ENCODE peak calls at places on chromosomes 16 and 17, in five cellular contexts. One of them, this sample, is unnamed.

GRCh38 chr16:23700509-23700908 is 12.5 kb downstream of the ERN2 start:
- DNase-seq in small intestine: peak; percentile 52
- DNase-seq in left ventricle myocardium inferior: no peak
- DNase-seq in ascending aorta: no peak
- DNase-seq in psoas muscle: no peak
- DNase-seq in this sample: no peak

GRCh38 chr17:38844261-38844757 is 9.2 kb downstream of the RPL23 start:
- DNase-seq in small intestine: peak; percentile 34
- DNase-seq in left ventricle myocardium inferior: no peak
- DNase-seq in ascending aorta: no peak
- DNase-seq in psoas muscle: peak; percentile 47
- DNase-seq in this sample: no peak

GRCh38 chr17:45905812-45906211 is 11.5 kb downstream of the MAPT start:
- DNase-seq in small intestine: no peak
- DNase-seq in left ventricle myocardium inferior: no peak
- DNase-seq in ascending aorta: no peak
- DNase-seq in psoas muscle: no peak
- DNase-seq in this sample: no peak

GRCh38 chr16:29806096-29806579 is at the start of gene MAZ:
- DNase-seq in small intestine: no peak
- DNase-seq in left ventricle myocardium inferior: no peak
- DNase-seq in ascending aorta: no peak
- DNase-seq in psoas muscle: peak; percentile 82
- DNase-seq in this sample: no peak

GRCh38 chr17:49552070-49552751 is 23.5 kb upstream of the NXPH3 start:
- DNase-seq in small intestine: peak; percentile 46
- DNase-seq in left ventricle myocardium inferior: no peak
- DNase-seq in ascending aorta: peak; percentile 59
- DNase-seq in psoas muscle: no peak
- DNase-seq in this sample: no peak

GRCh38 chr17:81123052-81124048 is 42.0 kb upstream of the PVALEF start:
- DNase-seq in small intestine: no peak
- DNase-seq in left ventricle myocardium inferior: no peak
- DNase-seq in ascending aorta: no peak
- DNase-seq in psoas muscle: no peak
- DNase-seq in this sample: no peak

GRCh38 chr16:56245197-56245596 is 53.9 kb downstream of the GNAO1 start:
- DNase-seq in small intestine: no peak
- DNase-seq in left ventricle myocardium inferior: no peak
- DNase-seq in ascending aorta: no peak
- DNase-seq in psoas muscle: no peak
- DNase-seq in this sample: no peak

GRCh38 chr16:12025472-12025871 is 48.9 kb downstream of the SNX29 start:
- DNase-seq in small intestine: no peak
- DNase-seq in left ventricle myocardium inferior: no peak
- DNase-seq in ascending aorta: no peak
- DNase-seq in psoas muscle: no peak
- DNase-seq in this sample: no peak

GRCh38 chr17:40290629-40291296 is 3.1 kb downstream of the CDC6 start:
- DNase-seq in small intestine: peak; percentile 75
- DNase-seq in left ventricle myocardium inferior: no peak
- DNase-seq in ascending aorta: no peak
- DNase-seq in psoas muscle: no peak
- DNase-seq in this sample: no peak

GRCh38 chr16:67445441-67445912 is 14.6 kb downstream of the HSD11B2 start:
- DNase-seq in small intestine: peak; percentile 11
- DNase-seq in left ventricle myocardium inferior: peak; percentile 74
- DNase-seq in ascending aorta: no peak
- DNase-seq in psoas muscle: no peak
- DNase-seq in this sample: peak; percentile 79

GRCh38 chr16:35788381-35788780 is 2329.0 kb downstream of the TP53TG3F start:
- DNase-seq in small intestine: no peak
- DNase-seq in left ventricle myocardium inferior: no peak
- DNase-seq in ascending aorta: no peak
- DNase-seq in psoas muscle: no peak
- DNase-seq in this sample: no peak

GRCh38 chr16:66295761-66296546 is 70.5 kb upstream of the CDH5 start:
- DNase-seq in small intestine: no peak
- DNase-seq in left ventricle myocardium inferior: no peak
- DNase-seq in ascending aorta: no peak
- DNase-seq in psoas muscle: no peak
- DNase-seq in this sample: no peak

GRCh38 chr17:63821809-63822208 is 5.4 kb upstream of the PSMC5 start:
- DNase-seq in small intestine: no peak
- DNase-seq in left ventricle myocardium inferior: no peak
- DNase-seq in ascending aorta: no peak
- DNase-seq in psoas muscle: no peak
- DNase-seq in this sample: no peak

GRCh38 chr16:57013268-57013667 is 23.9 kb downstream of the NLRC5 start:
- DNase-seq in small intestine: no peak
- DNase-seq in left ventricle myocardium inferior: no peak
- DNase-seq in ascending aorta: no peak
- DNase-seq in psoas muscle: no peak
- DNase-seq in this sample: no peak

GRCh38 chr17:66540131-66540781 is 237.8 kb downstream of the PRKCA start:
- DNase-seq in small intestine: no peak
- DNase-seq in left ventricle myocardium inferior: peak; percentile 35
- DNase-seq in ascending aorta: no peak
- DNase-seq in psoas muscle: peak; percentile 21
- DNase-seq in this sample: peak; percentile 60

GRCh38 chr17:78430892-78431691 is 52.6 kb downstream of the PGS1 start:
- DNase-seq in small intestine: no peak
- DNase-seq in left ventricle myocardium inferior: no peak
- DNase-seq in ascending aorta: no peak
- DNase-seq in psoas muscle: no peak
- DNase-seq in this sample: no peak

GRCh38 chr17:44589316-44590071 is 32.2 kb downstream of the FZD2 start:
- DNase-seq in small intestine: no peak
- DNase-seq in left ventricle myocardium inferior: no peak
- DNase-seq in ascending aorta: no peak
- DNase-seq in psoas muscle: no peak
- DNase-seq in this sample: no peak
- H3K4me1 ChIP-seq in small intestine: no peaks in the 10 kb centered on the region
- H3K4me1 ChIP-seq in left ventricle myocardium inferior: peaks cover 26% of the 10 kb centered on the region
- H3K4me1 ChIP-seq in ascending aorta: peaks cover 2% of the 10 kb centered on the region
- H3K4me1 ChIP-seq in psoas muscle: no peaks in the 10 kb centered on the region
- H3K4me1 ChIP-seq in this sample: peaks cover 5% of the 10 kb centered on the region

GRCh38 chr17:77055453-77055852 is 85.3 kb upstream of the SEC14L1 start:
- DNase-seq in small intestine: no peak
- DNase-seq in left ventricle myocardium inferior: no peak
- DNase-seq in ascending aorta: no peak
- DNase-seq in psoas muscle: no peak
- DNase-seq in this sample: no peak
- H3K4me1 ChIP-seq in small intestine: no peaks in the 10 kb centered on the region
- H3K4me1 ChIP-seq in left ventricle myocardium inferior: no peaks in the 10 kb centered on the region
- H3K4me1 ChIP-seq in ascending aorta: no peaks in the 10 kb centered on the region
- H3K4me1 ChIP-seq in psoas muscle: no peaks in the 10 kb centered on the region
- H3K4me1 ChIP-seq in this sample: no peaks in the 10 kb centered on the region

DNA sequence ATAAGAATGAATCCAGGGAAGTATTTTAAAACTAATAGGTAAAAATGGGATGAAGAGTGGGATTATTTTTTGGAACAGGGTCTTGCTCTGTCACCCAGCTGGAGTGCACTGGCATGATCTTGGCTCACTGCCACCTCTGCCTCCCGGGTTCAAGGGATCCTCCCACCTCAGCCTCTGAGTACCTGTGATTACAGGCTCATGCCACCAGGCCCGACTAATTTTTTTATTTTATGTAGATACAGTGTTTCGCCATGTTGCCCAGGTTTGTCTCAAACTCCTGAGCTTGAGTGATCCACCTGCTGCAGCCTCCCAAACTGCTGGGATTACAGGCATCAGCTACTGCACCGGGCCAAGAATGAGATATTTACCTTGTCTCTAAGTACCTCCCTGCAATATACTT is 22.1 kb downstream of the NSMCE1 start:
- DNase-seq in small intestine: no peak
- DNase-seq in left ventricle myocardium inferior: no peak
- DNase-seq in ascending aorta: no peak
- DNase-seq in psoas muscle: no peak
- DNase-seq in this sample: no peak
- H3K4me1 ChIP-seq in small intestine: peaks cover 9% of the 10 kb centered on the region
- H3K4me1 ChIP-seq in left ventricle myocardium inferior: peaks cover 53% of the 10 kb centered on the region
- H3K4me1 ChIP-seq in ascending aorta: peaks cover 18% of the 10 kb centered on the region
- H3K4me1 ChIP-seq in psoas muscle: peaks cover 37% of the 10 kb centered on the region
- H3K4me1 ChIP-seq in this sample: peaks cover 26% of the 10 kb centered on the region

GRCh38 chr17:17847726-17848125 is 10.9 kb upstream of the SREBF1 start:
- DNase-seq in small intestine: no peak
- DNase-seq in left ventricle myocardium inferior: no peak
- DNase-seq in ascending aorta: no peak
- DNase-seq in psoas muscle: no peak
- DNase-seq in this sample: no peak
- H3K4me1 ChIP-seq in small intestine: peaks cover 6% of the 10 kb centered on the region
- H3K4me1 ChIP-seq in left ventricle myocardium inferior: peaks cover 63% of the 10 kb centered on the region
- H3K4me1 ChIP-seq in ascending aorta: peaks cover 9% of the 10 kb centered on the region
- H3K4me1 ChIP-seq in psoas muscle: peaks cover 29% of the 10 kb centered on the region
- H3K4me1 ChIP-seq in this sample: peaks cover 22% of the 10 kb centered on the region

GRCh38 chr16:89106533-89107208 is 13.0 kb downstream of the ACSF3 start:
- DNase-seq in small intestine: no peak
- DNase-seq in left ventricle myocardium inferior: no peak
- DNase-seq in ascending aorta: peak; percentile 57
- DNase-seq in psoas muscle: no peak
- DNase-seq in this sample: no peak

GRCh38 chr16:89107209-89107582 is 13.5 kb downstream of the ACSF3 start:
- DNase-seq in small intestine: no peak
- DNase-seq in left ventricle myocardium inferior: no peak
- DNase-seq in ascending aorta: no peak
- DNase-seq in psoas muscle: no peak
- DNase-seq in this sample: no peak

GRCh38 chr16:89110641-89111040 is 17.0 kb downstream of the ACSF3 start:
- DNase-seq in small intestine: no peak
- DNase-seq in left ventricle myocardium inferior: no peak
- DNase-seq in ascending aorta: no peak
- DNase-seq in psoas muscle: peak; percentile 7
- DNase-seq in this sample: no peak

GRCh38 chr16:89105599-89106151 is 12.0 kb downstream of the ACSF3 start:
- DNase-seq in small intestine: no peak
- DNase-seq in left ventricle myocardium inferior: no peak
- DNase-seq in ascending aorta: no peak
- DNase-seq in psoas muscle: no peak
- DNase-seq in this sample: no peak

DNA sequence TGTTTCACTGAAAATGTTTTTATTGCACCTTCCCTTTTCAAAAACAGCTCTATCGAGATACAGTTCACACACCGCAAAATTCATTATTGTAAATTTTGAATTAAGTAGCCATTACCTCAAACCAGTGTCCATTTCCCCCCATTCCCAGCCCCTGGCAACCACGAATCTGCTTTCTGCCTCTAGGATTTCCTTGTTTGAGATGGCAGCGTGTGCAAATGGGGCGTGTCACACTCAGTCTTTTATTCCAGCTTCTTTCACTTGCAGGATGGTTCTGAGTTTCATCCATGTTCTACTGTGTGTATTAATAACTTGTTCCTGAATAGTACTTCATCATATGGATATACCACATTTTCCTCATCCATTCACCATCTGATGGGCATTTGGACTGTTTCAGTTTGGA is 14.8 kb downstream of the ACSF3 start:
- DNase-seq in small intestine: no peak
- DNase-seq in left ventricle myocardium inferior: no peak
- DNase-seq in ascending aorta: no peak
- DNase-seq in psoas muscle: no peak
- DNase-seq in this sample: no peak
- H3K4me1 ChIP-seq in small intestine: no peaks in the 10 kb centered on the region
- H3K4me1 ChIP-seq in left ventricle myocardium inferior: no peaks in the 10 kb centered on the region
- H3K4me1 ChIP-seq in ascending aorta: no peaks in the 10 kb centered on the region
- H3K4me1 ChIP-seq in psoas muscle: no peaks in the 10 kb centered on the region
- H3K4me1 ChIP-seq in this sample: no peaks in the 10 kb centered on the region

GRCh38 chr17:21211825-21212479 is 2.0 kb downstream of the TMEM11 start:
- DNase-seq in small intestine: peak; percentile 69
- DNase-seq in left ventricle myocardium inferior: no peak
- DNase-seq in ascending aorta: no peak
- DNase-seq in psoas muscle: no peak
- DNase-seq in this sample: no peak
- H3K4me1 ChIP-seq in small intestine: peaks cover 3% of the 10 kb centered on the region
- H3K4me1 ChIP-seq in left ventricle myocardium inferior: peaks cover 86% of the 10 kb centered on the region
- H3K4me1 ChIP-seq in ascending aorta: peaks cover 8% of the 10 kb centered on the region
- H3K4me1 ChIP-seq in psoas muscle: peaks cover 78% of the 10 kb centered on the region
- H3K4me1 ChIP-seq in this sample: peaks cover 14% of the 10 kb centered on the region

GRCh38 chr17:75321506-75321905 is 32.3 kb upstream of the SLC25A19 start:
- DNase-seq in small intestine: no peak
- DNase-seq in left ventricle myocardium inferior: no peak
- DNase-seq in ascending aorta: no peak
- DNase-seq in psoas muscle: no peak
- DNase-seq in this sample: no peak
- H3K4me1 ChIP-seq in small intestine: no peaks in the 10 kb centered on the region
- H3K4me1 ChIP-seq in left ventricle myocardium inferior: peaks cover 26% of the 10 kb centered on the region
- H3K4me1 ChIP-seq in ascending aorta: no peaks in the 10 kb centered on the region
- H3K4me1 ChIP-seq in psoas muscle: peaks cover 10% of the 10 kb centered on the region
- H3K4me1 ChIP-seq in this sample: no peaks in the 10 kb centered on the region

DNA sequence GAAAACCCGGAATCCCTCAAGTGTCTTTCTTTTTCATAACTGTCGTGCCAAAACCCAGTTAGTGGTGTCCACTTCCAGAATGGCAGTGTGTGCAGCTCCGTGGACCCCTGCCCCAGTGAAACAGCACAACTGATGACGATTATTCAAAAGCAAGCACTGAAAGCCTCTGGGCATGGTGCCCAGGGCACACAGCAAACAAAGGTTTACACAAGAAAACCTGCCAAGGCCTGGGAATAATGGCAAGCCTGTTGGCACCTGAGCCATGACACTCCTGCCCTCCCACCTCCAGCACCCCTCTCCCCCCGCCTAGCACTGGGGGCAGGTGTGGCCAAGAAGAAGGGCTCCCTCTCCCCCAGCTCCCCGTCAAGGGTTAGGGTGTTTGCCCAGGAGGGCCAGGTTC is 2.8 kb downstream of the PKMYT1 start:
- DNase-seq in small intestine: no peak
- DNase-seq in left ventricle myocardium inferior: no peak
- DNase-seq in ascending aorta: no peak
- DNase-seq in psoas muscle: no peak
- DNase-seq in this sample: no peak
- H3K4me1 ChIP-seq in small intestine: no peaks in the 10 kb centered on the region
- H3K4me1 ChIP-seq in left ventricle myocardium inferior: peaks cover 24% of the 10 kb centered on the region
- H3K4me1 ChIP-seq in ascending aorta: peaks cover 5% of the 10 kb centered on the region
- H3K4me1 ChIP-seq in psoas muscle: no peaks in the 10 kb centered on the region
- H3K4me1 ChIP-seq in this sample: peaks cover 6% of the 10 kb centered on the region

GRCh38 chr17:82442643-82443464 is 7.7 kb downstream of the CYBC1 start:
- DNase-seq in small intestine: no peak
- DNase-seq in left ventricle myocardium inferior: no peak
- DNase-seq in ascending aorta: peak; percentile 56
- DNase-seq in psoas muscle: no peak
- DNase-seq in this sample: no peak
- H3K4me1 ChIP-seq in small intestine: peaks cover 3% of the 10 kb centered on the region
- H3K4me1 ChIP-seq in left ventricle myocardium inferior: peaks cover 15% of the 10 kb centered on the region
- H3K4me1 ChIP-seq in ascending aorta: no peaks in the 10 kb centered on the region
- H3K4me1 ChIP-seq in psoas muscle: peaks cover 7% of the 10 kb centered on the region
- H3K4me1 ChIP-seq in this sample: peaks cover 9% of the 10 kb centered on the region

GRCh38 chr16:10936585-10936984 is 5.7 kb downstream of the DEXI start:
- DNase-seq in small intestine: no peak
- DNase-seq in left ventricle myocardium inferior: no peak
- DNase-seq in ascending aorta: no peak
- DNase-seq in psoas muscle: no peak
- DNase-seq in this sample: no peak
- H3K4me1 ChIP-seq in small intestine: peaks cover 32% of the 10 kb centered on the region
- H3K4me1 ChIP-seq in left ventricle myocardium inferior: peaks cover 98% of the 10 kb centered on the region
- H3K4me1 ChIP-seq in ascending aorta: peaks cover 21% of the 10 kb centered on the region
- H3K4me1 ChIP-seq in psoas muscle: peaks cover 88% of the 10 kb centered on the region
- H3K4me1 ChIP-seq in this sample: peaks cover 19% of the 10 kb centered on the region